ENCODE peak calls at places on chromosomes 16 and 17, in five cellular contexts. One of them, this sample, is unnamed.

GRCh38 chr16:68786685-68787418 is 49.8 kb downstream of the CDH1 start:
- DNase-seq in neural crest cell: no peak
- DNase-seq in activated CD8-positive, alpha-beta T cell treated with anti-CD3 and anti-CD28 coated beads for 36 hours: no peak
- DNase-seq in fibroblast of lung: peak; percentile 41
- DNase-seq in mammary epithelial cell: peak; percentile 91
- DNase-seq in this sample: no peak

GRCh38 chr16:57807252-57807967 is 5.1 kb upstream of the KIFC3 start:
- DNase-seq in neural crest cell: no peak
- DNase-seq in activated CD8-positive, alpha-beta T cell treated with anti-CD3 and anti-CD28 coated beads for 36 hours: no peak
- DNase-seq in fibroblast of lung: no peak
- DNase-seq in mammary epithelial cell: no peak
- DNase-seq in this sample: no peak

GRCh38 chr17:39676198-39676819 is 8.1 kb downstream of the PNMT start:
- DNase-seq in neural crest cell: no peak
- DNase-seq in activated CD8-positive, alpha-beta T cell treated with anti-CD3 and anti-CD28 coated beads for 36 hours: peak; percentile 76
- DNase-seq in fibroblast of lung: no peak
- DNase-seq in mammary epithelial cell: no peak
- DNase-seq in this sample: peak; percentile 61

GRCh38 chr16:87653234-87653633 is 50.9 kb downstream of the JPH3 start:
- DNase-seq in neural crest cell: no peak
- DNase-seq in activated CD8-positive, alpha-beta T cell treated with anti-CD3 and anti-CD28 coated beads for 36 hours: peak; percentile 31
- DNase-seq in fibroblast of lung: peak; percentile 4
- DNase-seq in mammary epithelial cell: no peak
- DNase-seq in this sample: no peak

GRCh38 chr16:590165-590874 is 454 bp downstream of the RAB40C start:
- DNase-seq in neural crest cell: no peak
- DNase-seq in activated CD8-positive, alpha-beta T cell treated with anti-CD3 and anti-CD28 coated beads for 36 hours: peak; percentile 36
- DNase-seq in fibroblast of lung: peak; percentile 37
- DNase-seq in mammary epithelial cell: peak; percentile 45
- DNase-seq in this sample: no peak

GRCh38 chr17:36697907-36698526 is 96.6 kb downstream of the MRM1 start:
- DNase-seq in neural crest cell: no peak
- DNase-seq in activated CD8-positive, alpha-beta T cell treated with anti-CD3 and anti-CD28 coated beads for 36 hours: no peak
- DNase-seq in fibroblast of lung: no peak
- DNase-seq in mammary epithelial cell: no peak
- DNase-seq in this sample: no peak

GRCh38 chr16:55204923-55205322 is 119.1 kb upstream of the IRX6 start:
- DNase-seq in neural crest cell: no peak
- DNase-seq in activated CD8-positive, alpha-beta T cell treated with anti-CD3 and anti-CD28 coated beads for 36 hours: no peak
- DNase-seq in fibroblast of lung: no peak
- DNase-seq in mammary epithelial cell: no peak
- DNase-seq in this sample: no peak

GRCh38 chr17:77143306-77143705 is 2.5 kb downstream of the SEC14L1 start:
- DNase-seq in neural crest cell: no peak
- DNase-seq in activated CD8-positive, alpha-beta T cell treated with anti-CD3 and anti-CD28 coated beads for 36 hours: no peak
- DNase-seq in fibroblast of lung: no peak
- DNase-seq in mammary epithelial cell: no peak
- DNase-seq in this sample: no peak

GRCh38 chr16:24208710-24209109 is 47.4 kb upstream of the CACNG3 start:
- DNase-seq in neural crest cell: no peak
- DNase-seq in activated CD8-positive, alpha-beta T cell treated with anti-CD3 and anti-CD28 coated beads for 36 hours: no peak
- DNase-seq in fibroblast of lung: no peak
- DNase-seq in mammary epithelial cell: no peak
- DNase-seq in this sample: no peak

GRCh38 chr17:19726615-19727376 is 10.4 kb upstream of the SLC47A2 start:
- DNase-seq in neural crest cell: no peak
- DNase-seq in activated CD8-positive, alpha-beta T cell treated with anti-CD3 and anti-CD28 coated beads for 36 hours: no peak
- DNase-seq in fibroblast of lung: peak; percentile 18
- DNase-seq in mammary epithelial cell: no peak
- DNase-seq in this sample: no peak

GRCh38 chr17:45093444-45094110 is 32.5 kb downstream of the NMT1 start:
- DNase-seq in neural crest cell: no peak
- DNase-seq in activated CD8-positive, alpha-beta T cell treated with anti-CD3 and anti-CD28 coated beads for 36 hours: no peak
- DNase-seq in fibroblast of lung: no peak
- DNase-seq in mammary epithelial cell: no peak
- DNase-seq in this sample: no peak

GRCh38 chr17:62093188-62094155 is 28.4 kb upstream of the MED13 start:
- DNase-seq in neural crest cell: no peak
- DNase-seq in activated CD8-positive, alpha-beta T cell treated with anti-CD3 and anti-CD28 coated beads for 36 hours: peak; percentile 30
- DNase-seq in fibroblast of lung: peak; percentile 75
- DNase-seq in mammary epithelial cell: peak; percentile 96
- DNase-seq in this sample: no peak

GRCh38 chr17:81371910-81372760 is 23.1 kb upstream of the BAHCC1 start:
- DNase-seq in neural crest cell: no peak
- DNase-seq in activated CD8-positive, alpha-beta T cell treated with anti-CD3 and anti-CD28 coated beads for 36 hours: no peak
- DNase-seq in fibroblast of lung: peak; percentile 52
- DNase-seq in mammary epithelial cell: no peak
- DNase-seq in this sample: no peak

GRCh38 chr17:42409467-42410351 is 13.3 kb downstream of the CAVIN1 start:
- DNase-seq in neural crest cell: no peak
- DNase-seq in activated CD8-positive, alpha-beta T cell treated with anti-CD3 and anti-CD28 coated beads for 36 hours: no peak
- DNase-seq in fibroblast of lung: peak; percentile 94
- DNase-seq in mammary epithelial cell: peak; percentile 94
- DNase-seq in this sample: no peak

GRCh38 chr17:35094902-35095301 is 24.8 kb downstream of the RAD51D start:
- DNase-seq in neural crest cell: no peak
- DNase-seq in activated CD8-positive, alpha-beta T cell treated with anti-CD3 and anti-CD28 coated beads for 36 hours: no peak
- DNase-seq in fibroblast of lung: peak; percentile 92
- DNase-seq in mammary epithelial cell: peak; percentile 95
- DNase-seq in this sample: no peak

GRCh38 chr16:5412721-5413120 is 315.1 kb upstream of the EEF2KMT start:
- DNase-seq in neural crest cell: no peak
- DNase-seq in activated CD8-positive, alpha-beta T cell treated with anti-CD3 and anti-CD28 coated beads for 36 hours: no peak
- DNase-seq in fibroblast of lung: no peak
- DNase-seq in mammary epithelial cell: no peak
- DNase-seq in this sample: no peak

GRCh38 chr17:27362503-27362902 is 68.6 kb downstream of the WSB1 start:
- DNase-seq in neural crest cell: no peak
- DNase-seq in activated CD8-positive, alpha-beta T cell treated with anti-CD3 and anti-CD28 coated beads for 36 hours: no peak
- DNase-seq in fibroblast of lung: no peak
- DNase-seq in mammary epithelial cell: no peak
- DNase-seq in this sample: no peak

GRCh38 chr17:18318771-18319450 is 3.8 kb downstream of the SMCR8 start:
- DNase-seq in neural crest cell: no peak
- DNase-seq in activated CD8-positive, alpha-beta T cell treated with anti-CD3 and anti-CD28 coated beads for 36 hours: no peak
- DNase-seq in fibroblast of lung: no peak
- DNase-seq in mammary epithelial cell: no peak
- DNase-seq in this sample: no peak

GRCh38 chr16:74749291-74750055 is 25.1 kb downstream of the FA2H start:
- DNase-seq in neural crest cell: no peak
- DNase-seq in activated CD8-positive, alpha-beta T cell treated with anti-CD3 and anti-CD28 coated beads for 36 hours: no peak
- DNase-seq in fibroblast of lung: no peak
- DNase-seq in mammary epithelial cell: no peak
- DNase-seq in this sample: no peak

GRCh38 chr16:287298-287811 is 4.4 kb downstream of the PDIA2 start:
- DNase-seq in neural crest cell: no peak
- DNase-seq in activated CD8-positive, alpha-beta T cell treated with anti-CD3 and anti-CD28 coated beads for 36 hours: no peak
- DNase-seq in fibroblast of lung: no peak
- DNase-seq in mammary epithelial cell: no peak
- DNase-seq in this sample: no peak

GRCh38 chr17:32591428-32591827 is 104.6 kb downstream of the CDK5R1 start:
- DNase-seq in neural crest cell: no peak
- DNase-seq in activated CD8-positive, alpha-beta T cell treated with anti-CD3 and anti-CD28 coated beads for 36 hours: no peak
- DNase-seq in fibroblast of lung: no peak
- DNase-seq in mammary epithelial cell: no peak
- DNase-seq in this sample: no peak

GRCh38 chr17:57407287-57408063 is 151.2 kb downstream of the MSI2 start:
- DNase-seq in neural crest cell: peak; percentile 45
- DNase-seq in activated CD8-positive, alpha-beta T cell treated with anti-CD3 and anti-CD28 coated beads for 36 hours: no peak
- DNase-seq in fibroblast of lung: no peak
- DNase-seq in mammary epithelial cell: no peak
- DNase-seq in this sample: no peak
- TF ChIP-seq CTCF in neural crest cell: no peak
- TF ChIP-seq CTCF in activated CD8-positive, alpha-beta T cell treated with anti-CD3 and anti-CD28 coated beads for 36 hours: no peak
- TF ChIP-seq CTCF in fibroblast of lung: no peak
- TF ChIP-seq CTCF in mammary epithelial cell: no peak
- TF ChIP-seq CTCF in this sample: no peak

GRCh38 chr17:9887521-9887920 is 17.6 kb downstream of the RCVRN start:
- DNase-seq in neural crest cell: no peak
- DNase-seq in activated CD8-positive, alpha-beta T cell treated with anti-CD3 and anti-CD28 coated beads for 36 hours: no peak
- DNase-seq in fibroblast of lung: no peak
- DNase-seq in mammary epithelial cell: no peak
- DNase-seq in this sample: no peak

GRCh38 chr17:9895923-9896322 is 9.1 kb downstream of the RCVRN start:
- DNase-seq in neural crest cell: no peak
- DNase-seq in activated CD8-positive, alpha-beta T cell treated with anti-CD3 and anti-CD28 coated beads for 36 hours: no peak
- DNase-seq in fibroblast of lung: no peak
- DNase-seq in mammary epithelial cell: no peak
- DNase-seq in this sample: no peak

GRCh38 chr17:9893606-9894005 is 11.5 kb downstream of the RCVRN start:
- DNase-seq in neural crest cell: no peak
- DNase-seq in activated CD8-positive, alpha-beta T cell treated with anti-CD3 and anti-CD28 coated beads for 36 hours: no peak
- DNase-seq in fibroblast of lung: no peak
- DNase-seq in mammary epithelial cell: no peak
- DNase-seq in this sample: no peak

GRCh38 chr17:9886141-9886930 is 18.7 kb downstream of the RCVRN start:
- DNase-seq in neural crest cell: no peak
- DNase-seq in activated CD8-positive, alpha-beta T cell treated with anti-CD3 and anti-CD28 coated beads for 36 hours: no peak
- DNase-seq in fibroblast of lung: no peak
- DNase-seq in mammary epithelial cell: no peak
- DNase-seq in this sample: no peak

GRCh38 chr17:9890124-9890523 is 14.9 kb downstream of the RCVRN start:
- DNase-seq in neural crest cell: peak; percentile 21
- DNase-seq in activated CD8-positive, alpha-beta T cell treated with anti-CD3 and anti-CD28 coated beads for 36 hours: peak; percentile 39
- DNase-seq in fibroblast of lung: no peak
- DNase-seq in mammary epithelial cell: no peak
- DNase-seq in this sample: no peak
- TF ChIP-seq CTCF in neural crest cell: peak; percentile 61
- TF ChIP-seq CTCF in activated CD8-positive, alpha-beta T cell treated with anti-CD3 and anti-CD28 coated beads for 36 hours: peak; percentile 64
- TF ChIP-seq CTCF in fibroblast of lung: peak; percentile 72
- TF ChIP-seq CTCF in mammary epithelial cell: peak; percentile 3
- TF ChIP-seq CTCF in this sample: peak; percentile 29

GRCh38 chr16:72836181-72836580 is 211.7 kb downstream of the ZFHX3 start:
- DNase-seq in neural crest cell: no peak
- DNase-seq in activated CD8-positive, alpha-beta T cell treated with anti-CD3 and anti-CD28 coated beads for 36 hours: no peak
- DNase-seq in fibroblast of lung: no peak
- DNase-seq in mammary epithelial cell: no peak
- DNase-seq in this sample: no peak

GRCh38 chr16:72837846-72838661 is 209.9 kb downstream of the ZFHX3 start:
- DNase-seq in neural crest cell: no peak
- DNase-seq in activated CD8-positive, alpha-beta T cell treated with anti-CD3 and anti-CD28 coated beads for 36 hours: no peak
- DNase-seq in fibroblast of lung: peak; percentile 86
- DNase-seq in mammary epithelial cell: no peak
- DNase-seq in this sample: no peak

GRCh38 chr16:72835041-72835440 is 212.9 kb downstream of the ZFHX3 start:
- DNase-seq in neural crest cell: no peak
- DNase-seq in activated CD8-positive, alpha-beta T cell treated with anti-CD3 and anti-CD28 coated beads for 36 hours: no peak
- DNase-seq in fibroblast of lung: no peak
- DNase-seq in mammary epithelial cell: no peak
- DNase-seq in this sample: no peak

GRCh38 chr16:72838999-72839398 is 208.9 kb downstream of the ZFHX3 start:
- DNase-seq in neural crest cell: no peak
- DNase-seq in activated CD8-positive, alpha-beta T cell treated with anti-CD3 and anti-CD28 coated beads for 36 hours: no peak
- DNase-seq in fibroblast of lung: no peak
- DNase-seq in mammary epithelial cell: no peak
- DNase-seq in this sample: no peak

GRCh38 chr16:72836985-72837384 is 210.9 kb downstream of the ZFHX3 start:
- DNase-seq in neural crest cell: no peak
- DNase-seq in activated CD8-positive, alpha-beta T cell treated with anti-CD3 and anti-CD28 coated beads for 36 hours: no peak
- DNase-seq in fibroblast of lung: no peak
- DNase-seq in mammary epithelial cell: no peak
- DNase-seq in this sample: no peak
- TF ChIP-seq CTCF in neural crest cell: no peak
- TF ChIP-seq CTCF in activated CD8-positive, alpha-beta T cell treated with anti-CD3 and anti-CD28 coated beads for 36 hours: no peak
- TF ChIP-seq CTCF in fibroblast of lung: no peak
- TF ChIP-seq CTCF in mammary epithelial cell: no peak
- TF ChIP-seq CTCF in this sample: no peak

DNA sequence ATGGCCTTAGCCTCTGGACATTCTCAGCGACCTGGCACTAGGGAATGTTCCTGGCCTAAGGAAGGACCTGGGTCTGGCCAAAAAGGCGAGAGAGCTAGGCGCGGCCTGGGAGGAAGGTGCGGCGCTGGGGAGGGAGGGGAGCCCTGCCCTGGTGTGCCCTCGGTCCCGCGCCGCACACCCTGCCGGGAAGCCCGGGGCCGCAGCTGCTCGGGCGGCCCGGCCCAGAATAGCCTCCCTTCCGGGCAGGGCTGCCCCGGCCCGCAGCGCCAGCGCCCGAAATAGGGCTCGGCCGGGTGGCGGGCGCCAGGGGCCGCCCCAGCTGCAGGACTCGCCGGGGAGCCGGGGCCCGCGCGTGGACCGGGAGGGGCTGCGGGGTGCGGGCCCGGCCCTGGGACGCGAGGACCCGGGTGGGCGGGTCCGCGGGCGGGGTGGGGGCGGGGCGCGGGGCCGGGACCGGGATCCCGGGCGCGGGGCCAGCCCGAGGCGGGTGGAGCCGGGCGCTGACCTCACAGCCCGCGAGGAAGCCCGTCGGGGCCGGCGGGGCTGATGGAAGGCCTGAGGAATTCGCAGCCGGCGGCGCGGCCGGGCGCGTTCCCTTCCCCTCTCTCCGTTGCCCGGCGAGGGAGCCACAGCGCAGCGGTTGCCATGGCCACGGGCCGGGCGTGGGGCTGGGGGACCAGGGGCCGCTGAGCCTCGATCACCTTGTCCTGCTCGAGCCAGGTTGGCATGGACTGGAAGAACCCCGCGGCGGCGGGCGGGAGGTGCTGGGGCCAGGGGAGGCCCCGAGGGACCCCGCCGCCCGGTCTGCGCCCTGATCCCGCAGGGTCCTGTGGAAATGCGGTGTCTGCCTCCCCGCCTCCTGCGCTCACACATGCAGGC is 18.1 kb downstream of the SOCS3 start:
- DNase-seq in neural crest cell: peak; percentile 44
- DNase-seq in activated CD8-positive, alpha-beta T cell treated with anti-CD3 and anti-CD28 coated beads for 36 hours: no peak
- DNase-seq in fibroblast of lung: peak; percentile 86
- DNase-seq in mammary epithelial cell: peak; percentile 65
- DNase-seq in this sample: no peak
- TF ChIP-seq CTCF in neural crest cell: no peak
- TF ChIP-seq CTCF in activated CD8-positive, alpha-beta T cell treated with anti-CD3 and anti-CD28 coated beads for 36 hours: no peak
- TF ChIP-seq CTCF in fibroblast of lung: no peak
- TF ChIP-seq CTCF in mammary epithelial cell: no peak
- TF ChIP-seq CTCF in this sample: no peak

DNA sequence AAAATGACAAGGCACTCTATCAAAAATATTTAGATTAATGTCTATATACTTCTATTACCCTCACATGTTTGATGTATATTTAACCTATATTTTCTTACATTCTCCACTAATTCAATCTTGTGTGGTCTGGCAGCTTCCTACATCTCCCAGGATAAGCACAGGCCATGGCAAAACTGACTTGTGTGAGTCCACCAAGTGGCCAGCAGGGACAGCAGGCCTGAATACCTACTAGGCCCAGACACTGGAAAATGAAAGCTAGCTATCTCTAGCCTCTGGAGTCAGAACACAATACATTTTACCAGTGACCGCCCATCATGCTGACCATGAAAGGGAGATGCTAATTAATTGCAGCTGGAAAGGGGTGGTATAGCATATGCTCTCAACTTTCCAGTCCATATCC is 132.3 kb downstream of the PCTP start:
- DNase-seq in neural crest cell: no peak
- DNase-seq in activated CD8-positive, alpha-beta T cell treated with anti-CD3 and anti-CD28 coated beads for 36 hours: no peak
- DNase-seq in fibroblast of lung: no peak
- DNase-seq in mammary epithelial cell: no peak
- DNase-seq in this sample: no peak
- TF ChIP-seq CTCF in neural crest cell: peak; percentile 29
- TF ChIP-seq CTCF in activated CD8-positive, alpha-beta T cell treated with anti-CD3 and anti-CD28 coated beads for 36 hours: no peak
- TF ChIP-seq CTCF in fibroblast of lung: no peak
- TF ChIP-seq CTCF in mammary epithelial cell: no peak
- TF ChIP-seq CTCF in this sample: no peak